ENCODE peak calls at places on chromosomes 6 and 20, in four cellular contexts. U is cardiac fibroblast, A is transverse colon, C is GM20000. B is an unnamed sample.
A peak's percentile ranks its signal among the peaks of the same experiment; 100 is the strongest.

GRCh38 chr20:3932277-3933073 is 43.3 kb downstream of the PANK2 start:
- DNase-seq in C (peak; percentile 43), A (no peak), U (peak; percentile 49), B (no peak)

GRCh38 chr20:53948383-53949318 is 121.7 kb downstream of the BCAS1 start:
- DNase-seq in C (no peak), A (no peak), U (no peak), B (no peak)

GRCh38 chr6:141421378-141421777 is 711.3 kb upstream of the GJE1 start:
- DNase-seq in U (peak; percentile 88), A (no peak), C (no peak), B (no peak)

GRCh38 chr6:53703047-53703446 is 37.5 kb upstream of the KLHL31 start:
- DNase-seq in A (no peak), U (no peak), C (no peak), B (no peak)

GRCh38 chr6:63418741-63419140 is 99.0 kb upstream of the LGSN start:
- DNase-seq in C (no peak), A (peak; percentile 34), U (no peak), B (no peak)

GRCh38 chr6:131532476-131533108 is 40.4 kb upstream of the ARG1 start:
- DNase-seq in C (peak; percentile 28), A (no peak), U (peak; percentile 6), B (no peak)

GRCh38 chr20:32528291-32528891 is 56.7 kb downstream of the NOL4L start:
- DNase-seq in A (no peak), U (no peak), C (no peak), B (no peak)

GRCh38 chr6:167329014-167329413 is 4.1 kb downstream of the TTLL2 start:
- DNase-seq in U (no peak), A (no peak), C (no peak), B (no peak)

GRCh38 chr6:32200711-32201475 is 8.4 kb upstream of the GPSM3 start:
- DNase-seq in C (no peak), U (no peak), A (no peak), B (no peak)

GRCh38 chr6:141989706-141989959 is 143.1 kb upstream of the GJE1 start:
- DNase-seq in A (no peak), C (no peak), U (no peak), B (no peak)

GRCh38 chr6:27630727-27631613 is 158.1 kb upstream of the ZNF184 start:
- DNase-seq in U (peak; percentile 85), C (peak; percentile 54), A (peak; percentile 20), B (peak; percentile 69)

GRCh38 chr6:5331860-5332442 is 70.6 kb downstream of the FARS2 start:
- DNase-seq in A (no peak), C (no peak), U (no peak), B (no peak)

GRCh38 chr20:25532971-25533391 is 52.4 kb downstream of the NINL start:
- DNase-seq in C (no peak), A (no peak), U (peak; percentile 13), B (no peak)

GRCh38 chr20:55269913-55270312 is 735.4 kb downstream of the CBLN4 start:
- DNase-seq in C (no peak), U (peak; percentile 0), A (no peak), B (no peak)

GRCh38 chr20:35281506-35282101 is 3.0 kb downstream of the EIF6 start:
- DNase-seq in U (no peak), A (no peak), C (no peak), B (no peak)

GRCh38 chr6:25660512-25660911 is 8.5 kb downstream of the SCGN start:
- DNase-seq in A (no peak), U (peak; percentile 77), C (no peak), B (no peak)

GRCh38 chr20:24100370-24101011 is 111.9 kb upstream of the GGTLC1 start:
- DNase-seq in U (peak; percentile 79), A (peak; percentile 25), C (peak; percentile 29), B (no peak)

GRCh38 chr6:67790569-67790968 is 844.5 kb upstream of the ADGRB3 start:
- DNase-seq in A (no peak), C (no peak), U (no peak), B (no peak)

GRCh38 chr6:67792996-67793395 is 842.1 kb upstream of the ADGRB3 start:
- DNase-seq in A (no peak), C (no peak), U (no peak), B (no peak)
- TF ChIP-seq CTCF in A (no peak), C (no peak), U (no peak), B (no peak)

GRCh38 chr6:16338577-16339262 is 100.3 kb downstream of the GMPR start:
- DNase-seq in A (peak; percentile 62), U (peak; percentile 98), C (no peak), B (no peak)
- TF ChIP-seq CTCF in A (peak; percentile 36), U (peak; percentile 81), C (no peak), B (peak; percentile 29)

GRCh38 chr6:144234935-144235334 is 50.2 kb upstream of the UTRN start:
- DNase-seq in A (no peak), U (no peak), C (no peak), B (no peak)

GRCh38 chr6:144234399-144234798 is 50.7 kb upstream of the UTRN start:
- DNase-seq in C (no peak), U (no peak), A (no peak), B (no peak)

DNA sequence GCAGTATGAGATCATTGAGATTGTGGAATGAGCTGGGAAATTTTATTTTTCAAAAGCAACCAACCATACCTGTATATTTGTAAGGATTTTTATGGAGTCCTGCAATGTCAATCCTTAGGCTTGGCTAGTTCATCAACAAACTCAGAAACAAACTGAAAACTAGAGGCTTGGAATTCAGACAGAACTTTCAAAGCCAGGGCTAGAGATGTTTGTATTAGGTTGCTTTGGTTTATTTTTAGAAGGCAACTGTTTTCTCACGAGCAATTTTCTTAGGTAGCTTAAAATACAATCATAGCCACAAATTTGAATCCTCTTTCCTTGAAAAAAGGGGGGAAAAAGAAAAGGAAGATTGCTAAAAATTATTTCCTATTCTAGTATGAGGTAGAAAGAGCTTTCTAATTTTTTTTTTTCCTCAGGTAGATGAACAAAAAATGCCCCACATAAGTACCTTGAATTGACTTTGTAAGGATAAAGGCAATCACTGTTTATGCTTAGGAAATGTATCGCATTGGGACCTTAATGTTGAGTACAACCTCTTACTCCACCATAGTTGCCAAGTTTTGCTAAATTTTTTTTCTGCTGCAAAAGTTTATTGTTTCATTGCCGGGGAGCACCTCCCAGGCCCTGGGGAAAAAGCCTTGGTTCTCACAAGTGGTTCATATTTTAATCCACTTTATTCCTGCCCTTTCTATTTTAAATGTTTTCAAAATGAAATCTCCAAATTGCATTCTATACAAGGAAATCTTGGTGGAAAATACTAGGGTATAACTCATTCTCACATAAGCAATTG is 52.5 kb upstream of the UTRN start:
- DNase-seq in A (no peak), C (no peak), U (no peak), B (no peak)
- TF ChIP-seq CTCF in A (no peak), C (no peak), U (no peak), B (no peak)

DNA sequence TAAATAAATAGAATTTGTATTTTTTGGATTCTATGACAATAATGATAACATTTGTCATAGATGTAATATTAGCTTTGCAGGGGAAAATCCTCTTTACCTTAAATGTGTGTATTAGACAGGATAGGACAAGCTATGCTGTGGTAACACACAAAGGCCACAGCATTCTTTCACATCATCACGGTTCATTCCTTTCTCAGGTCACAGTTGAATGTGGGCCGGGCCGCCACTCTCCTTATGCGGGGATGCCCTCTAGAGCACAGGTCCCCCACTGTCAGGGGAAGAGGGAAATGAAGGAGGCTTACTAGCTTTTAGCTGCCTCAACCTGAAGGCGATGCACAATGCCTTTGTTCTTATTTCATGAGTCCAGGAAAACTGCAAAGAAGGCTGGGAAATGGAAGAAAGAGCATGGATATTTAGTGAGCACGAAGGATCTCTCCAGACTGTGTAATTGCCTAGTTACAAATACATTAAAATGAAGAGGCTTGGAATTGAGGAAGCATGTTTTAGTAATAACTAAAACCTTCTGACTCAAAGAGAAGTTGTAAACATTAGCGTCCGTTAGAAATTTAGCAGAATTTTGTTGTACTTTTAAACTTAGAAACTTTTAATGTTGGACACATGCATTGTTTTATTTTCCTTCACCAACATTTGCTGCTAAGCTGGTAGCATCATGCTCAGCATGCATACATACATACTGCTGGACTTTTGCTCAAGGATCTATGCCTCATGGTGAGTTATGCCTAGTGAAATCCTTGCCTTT is 248.9 kb upstream of the FOXQ1 start:
- DNase-seq in C (no peak), U (no peak), A (no peak), B (no peak)
- TF ChIP-seq CTCF in C (no peak), U (no peak), A (no peak), B (no peak)

DNA sequence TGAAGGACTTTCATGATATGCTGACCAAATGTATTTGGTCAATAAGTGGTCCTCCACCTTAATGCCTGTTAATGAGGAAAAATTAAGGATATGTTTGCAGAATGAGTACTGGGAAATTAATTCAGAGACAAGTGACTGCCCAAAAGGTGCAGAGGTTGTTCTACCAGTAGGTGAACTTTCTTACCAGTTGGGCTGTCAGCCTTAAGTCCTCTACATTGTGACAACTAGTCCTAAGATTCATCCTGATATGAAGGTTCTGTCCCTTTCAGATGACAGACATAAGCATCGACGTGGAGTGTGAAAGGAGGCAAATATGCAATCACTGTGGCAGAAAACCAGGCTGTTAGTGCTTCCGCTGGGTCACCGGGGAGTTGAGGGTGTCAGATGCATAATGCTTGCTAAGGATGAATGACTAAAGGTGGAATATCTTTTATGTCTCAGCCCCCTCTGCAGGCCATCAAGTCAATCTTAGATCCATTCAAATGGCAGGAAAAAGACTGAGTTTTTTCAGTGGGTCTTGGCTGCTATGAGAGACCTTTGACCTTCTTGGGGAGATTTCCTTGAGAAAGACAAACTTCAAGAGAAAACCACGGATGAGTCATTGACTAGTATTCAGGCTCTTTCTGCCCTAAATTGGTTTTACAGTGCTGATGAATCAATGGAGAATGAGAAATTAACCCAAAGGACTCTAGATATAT is 226.0 kb downstream of the TPBG start:
- DNase-seq in A (no peak), U (peak; percentile 88), C (peak; percentile 27), B (no peak)
- TF ChIP-seq CTCF in A (no peak), U (no peak), C (no peak), B (no peak)

GRCh38 chr20:59042151-59042795 is at the start of gene PRELID3B:
- DNase-seq in A (peak; percentile 64), C (peak; percentile 49), U (peak; percentile 50), B (no peak)
- TF ChIP-seq CTCF in A (peak; percentile 30), C (no peak), U (no peak), B (no peak)

B was measured in mesothelial cell of epicardium.